ENCODE peak calls at places on chromosomes 13 and 19, in five cellular contexts. E is CD4-positive, alpha-beta memory T cell; N is keratinocyte; K is psoas muscle; U is hepatocyte. Q is an unnamed sample.

GRCh38 chr13:109345433-109345941 is 440.9 kb downstream of the IRS2 start:
- DNase-seq in E (no peak), N (peak; percentile 40), K (no peak), U (no peak), Q (no peak)

GRCh38 chr19:18860725-18861124 is 29.0 kb downstream of the UPF1 start:
- DNase-seq in E (no peak), N (no peak), K (peak; percentile 9), U (no peak), Q (no peak)

GRCh38 chr19:6849876-6850275 is 37.5 kb upstream of the ADGRE1 start:
- DNase-seq in E (no peak), N (no peak), K (no peak), U (no peak), Q (no peak)

GRCh38 chr19:2775556-2776430 is 7.3 kb downstream of the SGTA start:
- DNase-seq in E (peak; percentile 59), N (no peak), K (peak; percentile 66), U (peak; percentile 35), Q (peak; percentile 41)

GRCh38 chr13:24672141-24673132 is 7.8 kb upstream of the ATP12A start:
- DNase-seq in E (no peak), N (no peak), K (no peak), U (no peak), Q (no peak)

GRCh38 chr13:31725841-31726240 is 13.5 kb upstream of the RXFP2 start:
- DNase-seq in E (no peak), N (no peak), K (no peak), U (no peak), Q (no peak)

GRCh38 chr19:51341976-51342580 is at the start of gene VSIG10L:
- DNase-seq in E (no peak), N (no peak), K (no peak), U (no peak), Q (no peak)

GRCh38 chr19:55590621-55591020 is 8.7 kb downstream of the FIZ1 start:
- DNase-seq in E (no peak), N (no peak), K (no peak), U (no peak), Q (peak; percentile 35)

GRCh38 chr19:58330458-58330857 is 3.7 kb downstream of the ZSCAN22 start:
- DNase-seq in E (no peak), N (no peak), K (no peak), U (peak; percentile 31), Q (no peak)

GRCh38 chr13:100089633-100090032 is 740 bp downstream of the PCCA start:
- DNase-seq in E (peak; percentile 26), N (no peak), K (no peak), U (no peak), Q (peak; percentile 14)

GRCh38 chr19:8004723-8005513 is 523 bp downstream of the ELAVL1 start:
- DNase-seq in E (peak; percentile 19), N (no peak), K (no peak), U (peak; percentile 59), Q (peak; percentile 45)

GRCh38 chr19:11191273-11191755 is 6.0 kb downstream of the KANK2 start:
- DNase-seq in E (no peak), N (no peak), K (peak; percentile 88), U (no peak), Q (no peak)

GRCh38 chr13:47168086-47168485 is 271.2 kb upstream of the HTR2A start:
- DNase-seq in E (no peak), N (no peak), K (no peak), U (no peak), Q (no peak)

GRCh38 chr19:23283925-23284324 is 33.7 kb upstream of the ZNF724 start:
- DNase-seq in E (peak; percentile 62), N (no peak), K (peak; percentile 26), U (peak; percentile 51), Q (peak; percentile 58)

GRCh38 chr13:112963641-112964040 is 5.4 kb upstream of the MCF2L start:
- DNase-seq in E (no peak), N (no peak), K (no peak), U (no peak), Q (no peak)

GRCh38 chr13:72255908-72256307 is 388.9 kb upstream of the DACH1 start:
- DNase-seq in E (no peak), N (no peak), K (no peak), U (peak; percentile 61), Q (no peak)

GRCh38 chr19:57357406-57357805 is 5.9 kb upstream of the TRAPPC2B start:
- DNase-seq in E (no peak), N (no peak), K (no peak), U (no peak), Q (no peak)

GRCh38 chr13:36105726-36106125 is 25.5 kb downstream of the DCLK1 start:
- DNase-seq in E (no peak), N (no peak), K (no peak), U (no peak), Q (no peak)

GRCh38 chr13:41064493-41064892 is 3.2 kb downstream of the WBP4 start:
- DNase-seq in E (no peak), N (no peak), K (no peak), U (no peak), Q (no peak)

GRCh38 chr13:41061075-41061913 is at the start of gene WBP4:
- DNase-seq in E (peak; percentile 94), N (peak; percentile 80), K (peak; percentile 95), U (peak; percentile 97), Q (peak; percentile 91)

GRCh38 chr13:41059896-41060722 is 1.2 kb upstream of the WBP4 start:
- DNase-seq in E (no peak), N (no peak), K (peak; percentile 94), U (peak; percentile 95), Q (peak; percentile 85)

GRCh38 chr13:41060723-41061074 is 610 bp upstream of the WBP4 start:
- DNase-seq in E (no peak), N (no peak), K (peak; percentile 86), U (peak; percentile 94), Q (peak; percentile 88)

DNA sequence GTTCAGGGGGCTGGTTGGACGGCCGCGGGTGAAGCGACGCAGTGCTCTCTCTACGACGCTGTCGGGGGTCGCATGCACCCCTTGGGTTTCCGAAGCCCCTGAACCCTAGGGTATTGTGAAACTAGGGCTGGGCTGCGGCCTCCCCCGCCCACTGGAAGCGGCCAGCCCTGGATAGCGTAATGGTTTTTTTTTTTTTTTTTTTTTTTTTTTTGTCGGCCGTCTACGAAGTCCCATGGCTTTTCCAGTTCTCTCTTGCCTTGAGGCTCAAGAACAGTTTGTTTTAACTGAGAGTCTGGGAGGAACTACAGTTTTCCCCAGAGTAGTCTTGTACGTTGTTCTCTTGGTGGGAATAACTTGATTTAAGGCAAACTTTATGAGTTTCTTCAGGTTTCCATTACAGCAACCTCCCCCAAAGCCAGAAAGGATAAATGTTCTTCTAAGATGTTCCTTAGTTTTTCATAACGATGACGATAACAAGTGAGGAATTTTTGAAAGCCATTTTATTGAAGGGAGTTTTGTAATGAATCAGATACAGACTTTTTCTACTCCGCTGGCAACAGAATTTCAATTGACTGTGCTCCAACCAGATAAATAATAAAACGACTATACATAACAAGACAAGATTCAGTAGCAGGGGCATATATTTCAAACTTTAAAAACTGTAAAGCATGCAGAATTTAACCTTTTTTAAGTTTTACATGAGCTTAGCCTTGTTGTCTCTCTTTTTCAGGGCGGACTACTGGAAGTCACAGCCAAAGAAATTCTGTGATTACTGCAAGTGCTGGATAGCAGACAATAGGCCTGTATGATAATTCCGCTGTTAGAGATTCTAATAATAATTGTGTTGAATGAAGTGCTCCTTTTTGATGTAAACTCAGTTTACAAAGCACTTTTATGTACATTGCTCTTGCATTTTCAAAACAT is 867 bp downstream of the WBP4 start:
- DNase-seq in E (no peak), N (no peak), K (no peak), U (peak; percentile 86), Q (no peak)
- H3K4me1 ChIP-seq in E (peaks cover 42% of the 10 kb centered on the region), N (peaks cover 21% of the 10 kb centered on the region), K (peaks cover 56% of the 10 kb centered on the region), U (peaks cover 42% of the 10 kb centered on the region), Q (peaks cover 44% of the 10 kb centered on the region)

GRCh38 chr19:38265213-38265861 is 964 bp downstream of the SPINT2 start:
- DNase-seq in E (no peak), N (no peak), K (no peak), U (peak; percentile 48), Q (no peak)

GRCh38 chr19:38266070-38266469 is 1.7 kb downstream of the SPINT2 start:
- DNase-seq in E (no peak), N (no peak), K (no peak), U (no peak), Q (no peak)

GRCh38 chr19:38268539-38268938 is 4.2 kb downstream of the SPINT2 start:
- DNase-seq in E (no peak), N (no peak), K (no peak), U (peak; percentile 23), Q (no peak)

GRCh38 chr19:38266981-38267597 is 2.7 kb downstream of the SPINT2 start:
- DNase-seq in E (no peak), N (no peak), K (no peak), U (peak; percentile 70), Q (no peak)

DNA sequence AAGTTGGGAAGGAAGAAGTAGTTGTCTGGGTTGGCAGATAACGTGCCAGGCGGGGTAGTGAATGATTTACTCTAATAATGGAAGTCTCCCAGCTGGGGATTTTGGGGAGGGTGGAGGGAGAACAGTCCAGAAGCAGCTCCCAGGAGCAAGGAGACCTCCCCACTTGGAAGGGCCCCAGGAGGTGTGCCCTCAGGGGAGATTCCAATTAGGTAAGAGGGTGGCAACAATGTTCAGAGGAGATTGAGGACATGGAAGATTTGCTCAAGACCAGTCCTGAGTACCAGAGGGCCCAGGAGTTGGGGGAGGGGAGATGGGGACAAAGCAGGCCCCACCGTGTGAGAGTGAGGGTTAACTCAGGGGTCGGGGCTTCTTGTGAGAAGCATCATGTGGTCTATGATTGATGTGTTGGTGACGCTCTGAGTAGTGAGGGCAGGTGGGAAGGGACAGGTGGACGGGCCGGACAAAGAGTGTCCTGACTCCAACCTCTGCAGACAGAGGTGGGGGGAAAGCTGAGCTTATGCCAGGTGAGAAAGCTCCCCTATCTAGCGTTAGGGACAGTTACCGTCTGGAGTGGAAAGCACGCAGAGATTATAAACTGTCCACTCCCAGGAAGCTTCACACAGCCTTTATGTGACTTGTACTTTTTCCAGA is 3.5 kb downstream of the SPINT2 start:
- DNase-seq in E (no peak), N (no peak), K (no peak), U (no peak), Q (no peak)
- H3K4me3 ChIP-seq in E (no peak overlapping the region), N (peak overlapping the region; percentile 96), K (no peak overlapping the region), U (no peak overlapping the region), Q (no peak overlapping the region)

GRCh38 chr13:77323858-77324257 is 3.0 kb downstream of the MYCBP2 start:
- DNase-seq in E (no peak), N (no peak), K (no peak), U (no peak), Q (no peak)

GRCh38 chr13:77318741-77319140 is 8.2 kb downstream of the MYCBP2 start:
- DNase-seq in E (no peak), N (no peak), K (no peak), U (no peak), Q (no peak)

GRCh38 chr13:77313923-77314322 is 13.0 kb downstream of the MYCBP2 start:
- DNase-seq in E (no peak), N (no peak), K (no peak), U (no peak), Q (no peak)

GRCh38 chr13:77316430-77316829 is 10.5 kb downstream of the MYCBP2 start:
- DNase-seq in E (no peak), N (no peak), K (no peak), U (no peak), Q (no peak)

DNA sequence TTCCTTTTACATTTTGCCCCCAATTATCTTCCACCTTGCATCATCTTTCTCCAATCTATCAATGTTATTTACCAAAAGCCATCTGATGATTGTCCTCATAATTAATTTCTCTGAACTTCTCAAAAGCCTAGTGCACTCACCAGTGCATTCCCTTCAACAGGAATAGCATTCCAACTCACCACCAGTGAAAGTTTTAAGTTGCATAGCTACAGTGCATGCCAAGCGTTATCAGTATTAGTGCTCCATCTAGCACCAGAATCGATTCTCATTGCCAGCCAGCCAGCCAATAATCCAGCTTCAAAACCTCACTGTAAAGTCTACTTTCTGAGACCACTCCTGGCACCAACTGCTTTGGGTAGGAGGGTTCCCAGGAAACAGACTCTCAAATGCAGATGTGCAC is 7.4 kb downstream of the MYCBP2 start:
- DNase-seq in E (no peak), N (no peak), K (no peak), U (no peak), Q (no peak)
- H3K4me1 ChIP-seq in E (peaks cover 96% of the 10 kb centered on the region), N (peaks cover 8% of the 10 kb centered on the region), K (peaks cover 53% of the 10 kb centered on the region), U (no peaks in the 10 kb centered on the region), Q (peaks cover 42% of the 10 kb centered on the region)

GRCh38 chr19:13817018-13817614 is 21.9 kb downstream of the ZSWIM4 start:
- DNase-seq in E (no peak), N (no peak), K (no peak), U (peak; percentile 48), Q (no peak)
- H3K4me3 ChIP-seq in E (no peak overlapping the region), N (no peak overlapping the region), K (no peak overlapping the region), U (no peak overlapping the region), Q (no peak overlapping the region)